ENCODE peak calls at places on chromosomes 12 and 14, in seven cellular contexts. I is H7; E is activated naive CD4-positive, alpha-beta T cell treated with anti-CD3 and anti-CD28 coated beads, Interleukin-2, amount 50 U/mL, for 16 hours; W is HCEC 1CT; F is GM13977; O is K562; D is activated T-cell treated with anti-CD3 and anti-CD28 coated beads, Interleukin-2, amount 50 U/mL, for 4 hours. K is an unnamed sample.
A peak's percentile ranks its signal among the peaks of the same experiment; 100 is the strongest.

GRCh38 chr14:36020120-36021029 is 156.1 kb downstream of the PTCSC3 start:
- DNase-seq in I (no peak), E (no peak), W (no peak), F (no peak), O (no peak), D (no peak), K (no peak)

GRCh38 chr14:84323963-84324362 is 1206.0 kb upstream of the FLRT2 start:
- DNase-seq in I (no peak), E (no peak), W (no peak), F (no peak), O (no peak), D (no peak), K (peak; percentile 62)

GRCh38 chr12:15580431-15580830 is 208.8 kb downstream of the EPS8 start:
- DNase-seq in I (no peak), E (peak; percentile 33), W (no peak), F (no peak), O (no peak), D (peak; percentile 7), K (no peak)

GRCh38 chr12:58346032-58346632 is 404.8 kb downstream of the ATP23 start:
- DNase-seq in I (peak; percentile 15), E (no peak), W (peak; percentile 64), F (peak; percentile 25), O (peak; percentile 33), D (no peak), K (no peak)

GRCh38 chr14:51430079-51430478 is 190.0 kb downstream of the TMX1 start:
- DNase-seq in I (no peak), E (no peak), W (no peak), F (no peak), O (no peak), D (no peak), K (no peak)

GRCh38 chr12:47349770-47350408 is 270.1 kb upstream of the AMIGO2 start:
- DNase-seq in I (no peak), E (peak; percentile 40), W (no peak), F (no peak), O (no peak), D (no peak), K (no peak)

GRCh38 chr12:20629414-20630156 is 65.5 kb upstream of the SLCO1C1 start:
- DNase-seq in I (no peak), E (no peak), W (peak; percentile 41), F (no peak), O (no peak), D (no peak), K (no peak)

GRCh38 chr12:86389949-86390348 is 133.8 kb upstream of the MGAT4C start:
- DNase-seq in I (no peak), E (no peak), W (peak; percentile 84), F (no peak), O (no peak), D (no peak), K (peak; percentile 64)

GRCh38 chr12:1073652-1074051 is 82.6 kb downstream of the ERC1 start:
- DNase-seq in I (no peak), E (no peak), W (peak; percentile 25), F (no peak), O (no peak), D (no peak), K (no peak)

GRCh38 chr12:2582631-2583616 is 211.8 kb upstream of the FKBP4 start:
- DNase-seq in I (peak; percentile 94), E (peak; percentile 43), W (peak; percentile 25), F (peak; percentile 86), O (peak; percentile 66), D (peak; percentile 7), K (peak; percentile 0)

GRCh38 chr12:15728118-15728598 is 61.0 kb downstream of the EPS8 start:
- DNase-seq in I (no peak), E (no peak), W (peak; percentile 83), F (no peak), O (no peak), D (no peak), K (peak; percentile 37)

GRCh38 chr14:101477648-101478047 is 83.6 kb upstream of the DIO3 start:
- DNase-seq in I (no peak), E (no peak), W (no peak), F (no peak), O (no peak), D (no peak), K (no peak)

GRCh38 chr12:78192979-78193378 is 362.3 kb downstream of the NAV3 start:
- DNase-seq in I (no peak), E (no peak), W (peak; percentile 71), F (no peak), O (no peak), D (no peak), K (no peak)

GRCh38 chr12:62113366-62114011 is 146.7 kb upstream of the USP15 start:
- DNase-seq in I (no peak), E (no peak), W (no peak), F (no peak), O (no peak), D (no peak), K (no peak)

GRCh38 chr12:105347486-105347885 is 17.0 kb downstream of the C12orf75 start:
- DNase-seq in I (no peak), E (no peak), W (no peak), F (no peak), O (no peak), D (no peak), K (no peak)

GRCh38 chr12:64181504-64182291 is 40.4 kb downstream of the KICS2 start:
- DNase-seq in I (peak; percentile 33), E (no peak), W (peak; percentile 98), F (no peak), O (no peak), D (no peak), K (peak; percentile 99)

GRCh38 chr14:65035049-65035448 is 48.4 kb downstream of the FNTB start:
- DNase-seq in I (no peak), E (no peak), W (no peak), F (no peak), O (no peak), D (no peak), K (no peak)

GRCh38 chr14:55715889-55716288 is 135.9 kb downstream of the KTN1 start:
- DNase-seq in I (no peak), E (no peak), W (peak; percentile 74), F (no peak), O (no peak), D (no peak), K (peak; percentile 39)

GRCh38 chr12:40788276-40788675 is 96.0 kb downstream of the CNTN1 start:
- DNase-seq in I (no peak), E (no peak), W (no peak), F (no peak), O (no peak), D (no peak), K (no peak)

GRCh38 chr12:67593041-67593870 is 55.3 kb upstream of the DYRK2 start:
- DNase-seq in I (no peak), E (no peak), W (peak; percentile 5), F (no peak), O (no peak), D (no peak), K (peak; percentile 79)

GRCh38 chr12:110159671-110160245 is 35.6 kb downstream of the IFT81 start:
- DNase-seq in I (no peak), E (no peak), W (no peak), F (no peak), O (no peak), D (no peak), K (no peak)

GRCh38 chr12:78099806-78100205 is 269.1 kb downstream of the NAV3 start:
- DNase-seq in I (no peak), E (no peak), W (no peak), F (no peak), O (no peak), D (no peak), K (no peak)

GRCh38 chr12:40336573-40337199 is 111.9 kb downstream of the LRRK2 start:
- DNase-seq in I (peak; percentile 13), E (no peak), W (peak; percentile 40), F (peak; percentile 32), O (no peak), D (no peak), K (peak; percentile 17)

GRCh38 chr12:115227137-115227615 is 543.2 kb upstream of the TBX3 start:
- DNase-seq in I (no peak), E (no peak), W (peak; percentile 93), F (no peak), O (no peak), D (no peak), K (peak; percentile 95)

GRCh38 chr14:92599786-92600185 is 86.2 kb downstream of the RIN3 start:
- DNase-seq in I (no peak), E (no peak), W (no peak), F (no peak), O (no peak), D (no peak), K (no peak)

GRCh38 chr12:109273354-109273753 is 35.7 kb downstream of the FOXN4 start:
- DNase-seq in I (peak; percentile 89), E (no peak), W (no peak), F (no peak), O (no peak), D (no peak), K (no peak)

GRCh38 chr12:29241821-29242591 is 92.9 kb downstream of the FAR2 start:
- DNase-seq in I (no peak), E (no peak), W (peak; percentile 89), F (peak; percentile 15), O (no peak), D (no peak), K (peak; percentile 79)

GRCh38 chr12:88816201-88816600 is 235.9 kb upstream of the KITLG start:
- DNase-seq in I (no peak), E (no peak), W (no peak), F (no peak), O (no peak), D (no peak), K (peak; percentile 9)

GRCh38 chr12:5872745-5873144 is 72.3 kb downstream of the ANO2 start:
- DNase-seq in I (no peak), E (no peak), W (no peak), F (no peak), O (peak; percentile 14), D (no peak), K (no peak)

GRCh38 chr12:68768431-68768934 is 22.5 kb downstream of the SLC35E3 start:
- DNase-seq in I (no peak), E (no peak), W (no peak), F (no peak), O (no peak), D (no peak), K (no peak)

GRCh38 chr12:67677166-67677565 is 28.6 kb downstream of the DYRK2 start:
- DNase-seq in I (no peak), E (no peak), W (no peak), F (no peak), O (no peak), D (no peak), K (peak; percentile 75)

GRCh38 chr12:52249041-52249461 is 16.0 kb downstream of the KRT7 start:
- DNase-seq in I (no peak), E (no peak), W (no peak), F (no peak), O (no peak), D (no peak), K (no peak)

GRCh38 chr12:11347810-11348209 is 37.6 kb upstream of the PRB4 start:
- DNase-seq in I (peak; percentile 9), E (no peak), W (no peak), F (no peak), O (peak; percentile 4), D (no peak), K (no peak)

GRCh38 chr12:4584281-4584680 is 22.3 kb downstream of the DYRK4 start:
- DNase-seq in I (no peak), E (no peak), W (no peak), F (no peak), O (no peak), D (no peak), K (no peak)

GRCh38 chr14:52069617-52070431 is 965 bp upstream of the NID2 start:
- DNase-seq in I (no peak), E (no peak), W (peak; percentile 67), F (no peak), O (no peak), D (no peak), K (no peak)

GRCh38 chr14:101078892-101079221 is 175.3 kb upstream of the RTL1 start:
- DNase-seq in I (peak; percentile 52), E (no peak), W (no peak), F (no peak), O (no peak), D (no peak), K (no peak)

GRCh38 chr14:22556990-22557623 is 31.9 kb downstream of the DAD1 start:
- DNase-seq in I (peak; percentile 96), E (peak; percentile 91), W (peak; percentile 59), F (peak; percentile 71), O (peak; percentile 88), D (peak; percentile 96), K (peak; percentile 81)

K was measured in foreskin keratinocyte.